ENCODE peak calls at places on chromosomes 7 and 10, in six cellular contexts. Y is tibial artery; R is SJSA1; Z is IMR-90; A is CD8-positive, alpha-beta T cell; L is Peyer's patch. X is an unnamed sample. For H3K9me3 and H3K36me3, the result is how much of the 10 kb centered on the place peaks cover.

GRCh38 chr10:69276503-69276902 is 1.8 kb upstream of the HK1 start:
- DNase-seq in L (no peak), Z (no peak), A (no peak), Y (no peak), R (no peak), X (no peak)

GRCh38 chr7:108307246-108307982 is 148.8 kb downstream of the NRCAM start:
- DNase-seq in Z (no peak), L (no peak), Y (no peak), R (no peak), A (no peak), X (no peak)

GRCh38 chr10:55024718-55025117 is 223.7 kb upstream of the PCDH15 start:
- DNase-seq in R (no peak), Z (no peak), A (no peak), Y (no peak), L (no peak), X (no peak)

GRCh38 chr7:141941075-141941474 is 5.7 kb downstream of the CLEC5A start:
- DNase-seq in R (no peak), A (no peak), L (no peak), Y (no peak), Z (no peak), X (no peak)

GRCh38 chr7:125481323-125481722 is 551.7 kb upstream of the POT1 start:
- DNase-seq in R (no peak), Z (no peak), Y (no peak), A (no peak), L (no peak), X (no peak)

GRCh38 chr10:124701881-124702656 is 42.1 kb downstream of the FAM53B start:
- DNase-seq in R (no peak), Z (peak), A (no peak), Y (peak), L (peak), X (peak)

GRCh38 chr7:47074702-47075153 is 507.2 kb downstream of the TNS3 start:
- DNase-seq in Z (no peak), A (no peak), R (no peak), L (no peak), Y (no peak), X (no peak)

GRCh38 chr7:12297709-12298108 is 86.6 kb downstream of the TMEM106B start:
- DNase-seq in Z (no peak), R (no peak), Y (no peak), A (no peak), L (no peak), X (no peak)

GRCh38 chr10:132131581-132132250 is 55.0 kb upstream of the DPYSL4 start:
- DNase-seq in A (no peak), Y (peak), L (no peak), R (no peak), Z (no peak), X (no peak)

GRCh38 chr7:69652947-69653701 is 54.8 kb downstream of the AUTS2 start:
- DNase-seq in A (no peak), Z (no peak), L (no peak), R (no peak), Y (no peak), X (no peak)

GRCh38 chr10:4214912-4215311 is 429.9 kb upstream of the KLF6 start:
- DNase-seq in Z (no peak), Y (no peak), A (no peak), R (no peak), L (no peak), X (no peak)

GRCh38 chr7:91941450-91941849 is 788 bp downstream of the AKAP9 start:
- DNase-seq in L (peak), Y (no peak), Z (peak), A (no peak), R (peak), X (peak)

GRCh38 chr7:157526604-157527003 is 189.8 kb downstream of the DNAJB6 start:
- DNase-seq in R (no peak), Y (peak), L (peak), Z (no peak), A (no peak), X (no peak)

GRCh38 chr7:157527235-157527634 is 190.4 kb downstream of the DNAJB6 start:
- DNase-seq in Z (no peak), A (no peak), R (no peak), Y (no peak), L (no peak), X (no peak)

GRCh38 chr7:157525501-157525915 is 188.7 kb downstream of the DNAJB6 start:
- DNase-seq in Y (no peak), Z (no peak), L (no peak), A (no peak), R (no peak), X (no peak)

GRCh38 chr7:157528785-157529341 is 192.1 kb downstream of the DNAJB6 start:
- DNase-seq in Y (peak), R (no peak), A (no peak), L (no peak), Z (no peak), X (no peak)

GRCh38 chr7:157527686-157528085 is 190.9 kb downstream of the DNAJB6 start:
- DNase-seq in Z (no peak), R (no peak), L (peak), Y (peak), A (no peak), X (no peak)
- H3K9me3 ChIP-seq in Z (under half), R (under half), L (under half), Y (under half), A (under half), X (under half)

DNA sequence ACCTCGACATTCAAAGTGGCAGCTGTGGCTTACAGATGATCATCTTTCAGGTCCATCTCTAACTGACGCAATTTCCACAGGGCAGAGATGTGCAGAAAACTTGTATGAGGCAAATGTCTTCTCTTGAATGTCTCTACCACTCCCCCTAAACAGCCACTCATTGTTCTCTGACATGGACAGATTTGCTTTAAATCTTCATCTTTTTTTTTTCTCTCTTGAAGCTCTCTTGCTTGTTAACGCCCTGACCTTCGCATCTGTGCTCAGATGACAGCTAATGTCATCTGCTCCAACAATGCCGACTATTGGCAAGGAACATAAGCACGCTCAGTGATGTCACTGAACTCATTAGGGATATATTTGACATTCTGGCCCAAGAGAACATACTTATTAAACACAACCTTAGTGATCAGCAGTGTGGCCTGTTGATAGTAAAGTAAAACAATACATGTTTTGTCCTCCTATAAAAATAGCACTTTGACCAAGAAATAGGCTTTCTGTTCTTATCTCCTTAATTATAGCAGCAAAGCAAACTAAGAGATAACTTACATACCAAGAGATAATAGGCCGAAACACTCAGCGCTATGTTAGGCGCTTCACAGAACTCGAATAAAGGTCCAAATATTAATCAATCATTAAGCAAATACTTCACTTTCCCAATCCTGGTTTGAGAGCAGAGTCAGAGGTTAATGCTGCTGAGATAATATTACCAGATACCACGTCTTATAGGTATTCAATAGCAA is 583.5 kb downstream of the PARD3 start:
- DNase-seq in Z (no peak), Y (no peak), A (no peak), L (no peak), R (no peak), X (no peak)
- H3K36me3 ChIP-seq in Z (under half), Y (under half), A (under half), L (under half), R (under half), X (under half)

DNA sequence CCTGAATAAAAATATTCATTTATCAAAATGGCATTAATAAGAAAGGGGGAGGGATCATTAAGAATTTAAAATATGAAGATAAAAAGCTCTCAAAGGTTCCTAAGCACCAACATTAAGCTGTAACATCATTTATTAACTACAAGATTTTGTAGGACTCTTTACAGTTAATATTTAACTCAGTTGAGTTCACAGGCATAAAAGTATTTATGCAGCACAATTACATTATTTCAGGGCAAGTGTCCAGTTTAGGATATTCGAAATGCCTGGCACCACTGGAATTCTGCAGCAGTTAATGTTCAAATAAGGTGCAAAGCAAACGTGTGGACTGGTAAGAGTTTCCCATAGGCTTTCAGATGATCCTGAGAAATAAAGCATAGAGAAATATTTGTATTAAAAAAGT is 30.5 kb downstream of the NPS start:
- DNase-seq in L (no peak), R (no peak), A (no peak), Y (no peak), Z (no peak), X (no peak)
- H3K9me3 ChIP-seq in L (under half), R (under half), A (under half), Y (under half), Z (under half), X (under half)

GRCh38 chr10:103648951-103649532 is 155.5 kb downstream of the NEURL1 start:
- DNase-seq in A (no peak), Z (peak), Y (peak), L (no peak), R (no peak), X (no peak)

GRCh38 chr10:103648231-103648950 is 154.9 kb downstream of the NEURL1 start:
- DNase-seq in R (no peak), A (no peak), Z (no peak), Y (no peak), L (no peak), X (no peak)

GRCh38 chr10:103643381-103643780 is 149.9 kb downstream of the NEURL1 start:
- DNase-seq in Y (no peak), Z (peak), L (no peak), R (no peak), A (no peak), X (no peak)

GRCh38 chr10:103645141-103646054 is 151.9 kb downstream of the NEURL1 start:
- DNase-seq in A (no peak), Z (peak), R (peak), Y (peak), L (no peak), X (no peak)

GRCh38 chr10:103646304-103646703 is 152.8 kb downstream of the NEURL1 start:
- DNase-seq in Y (no peak), Z (no peak), A (no peak), R (no peak), L (no peak), X (no peak)
- H3K36me3 ChIP-seq in Y (under half), Z (under half), A (under half), R (half or more), L (under half), X (under half)